ENCODE peak calls at places on chromosome 7, in four cellular contexts. One of them, this sample, is unnamed.

GRCh38 chr7:138961159-138961558 is 20.0 kb downstream of the KIAA1549 start:
- DNase-seq in SK-N-SH: no peak
- DNase-seq in IMR-90: no peak
- DNase-seq in K562: no peak
- DNase-seq in this sample: no peak

GRCh38 chr7:1977059-1977875 is 255.5 kb downstream of the MAD1L1 start:
- DNase-seq in IMR-90: no peak
- DNase-seq in SK-N-SH: no peak
- DNase-seq in K562: no peak
- DNase-seq in this sample: peak; percentile 61

GRCh38 chr7:150952331-150953050 is 25.6 kb downstream of the KCNH2 start:
- DNase-seq in K562: no peak
- DNase-seq in SK-N-SH: no peak
- DNase-seq in IMR-90: no peak
- DNase-seq in this sample: peak; percentile 59

GRCh38 chr7:135510603-135511183 is 791 bp upstream of the CNOT4 start:
- DNase-seq in SK-N-SH: peak; percentile 34
- DNase-seq in IMR-90: peak; percentile 41
- DNase-seq in K562: peak; percentile 41
- DNase-seq in this sample: no peak

GRCh38 chr7:151847681-151848081 is 29.2 kb downstream of the PRKAG2 start:
- DNase-seq in IMR-90: no peak
- DNase-seq in K562: no peak
- DNase-seq in SK-N-SH: no peak
- DNase-seq in this sample: peak; percentile 53

GRCh38 chr7:38318803-38319416 is 45.5 kb upstream of the TARP start:
- DNase-seq in IMR-90: peak; percentile 81
- DNase-seq in SK-N-SH: peak; percentile 67
- DNase-seq in K562: no peak
- DNase-seq in this sample: no peak

GRCh38 chr7:151551820-151552219 is 32.1 kb upstream of the RHEB start:
- DNase-seq in K562: no peak
- DNase-seq in SK-N-SH: no peak
- DNase-seq in IMR-90: peak; percentile 30
- DNase-seq in this sample: no peak

GRCh38 chr7:114413741-114414140 is 874 bp upstream of the FOXP2 start:
- DNase-seq in K562: no peak
- DNase-seq in SK-N-SH: no peak
- DNase-seq in IMR-90: no peak
- DNase-seq in this sample: no peak

GRCh38 chr7:156827587-156828203 is 65.3 kb downstream of the LMBR1 start:
- DNase-seq in K562: no peak
- DNase-seq in IMR-90: peak; percentile 46
- DNase-seq in SK-N-SH: peak; percentile 41
- DNase-seq in this sample: no peak

GRCh38 chr7:151756076-151756731 is 120.7 kb downstream of the PRKAG2 start:
- DNase-seq in K562: peak; percentile 39
- DNase-seq in IMR-90: peak; percentile 82
- DNase-seq in SK-N-SH: no peak
- DNase-seq in this sample: peak; percentile 74

GRCh38 chr7:42742321-42742720 is 169.5 kb downstream of the C7orf25 start:
- DNase-seq in SK-N-SH: no peak
- DNase-seq in K562: no peak
- DNase-seq in IMR-90: no peak
- DNase-seq in this sample: no peak

GRCh38 chr7:87831127-87831526 is 45.0 kb downstream of the SLC25A40 start:
- DNase-seq in K562: no peak
- DNase-seq in SK-N-SH: no peak
- DNase-seq in IMR-90: peak; percentile 66
- DNase-seq in this sample: no peak

GRCh38 chr7:87506243-87507180 is 31.0 kb upstream of the ABCB4 start:
- DNase-seq in IMR-90: peak; percentile 43
- DNase-seq in K562: no peak
- DNase-seq in SK-N-SH: peak; percentile 12
- DNase-seq in this sample: no peak

GRCh38 chr7:158647475-158647792 is 57.2 kb downstream of the NCAPG2 start:
- DNase-seq in SK-N-SH: no peak
- DNase-seq in IMR-90: no peak
- DNase-seq in K562: no peak
- DNase-seq in this sample: no peak

GRCh38 chr7:141660259-141660658 is 41.7 kb downstream of the DENND11 start:
- DNase-seq in SK-N-SH: no peak
- DNase-seq in IMR-90: peak; percentile 35
- DNase-seq in K562: no peak
- DNase-seq in this sample: no peak

GRCh38 chr7:156155988-156156733 is 343.9 kb upstream of the SHH start:
- DNase-seq in IMR-90: no peak
- DNase-seq in K562: no peak
- DNase-seq in SK-N-SH: no peak
- DNase-seq in this sample: no peak

GRCh38 chr7:136308230-136308629 is 331.1 kb upstream of the MTPN start:
- DNase-seq in K562: no peak
- DNase-seq in IMR-90: no peak
- DNase-seq in SK-N-SH: no peak
- DNase-seq in this sample: no peak

GRCh38 chr7:134873253-134873652 is 93.8 kb downstream of the CALD1 start:
- DNase-seq in SK-N-SH: no peak
- DNase-seq in IMR-90: peak; percentile 47
- DNase-seq in K562: no peak
- DNase-seq in this sample: no peak

GRCh38 chr7:99440195-99440594 is 1.5 kb downstream of the CPSF4 start:
- DNase-seq in K562: no peak
- DNase-seq in SK-N-SH: no peak
- DNase-seq in IMR-90: peak; percentile 18
- DNase-seq in this sample: no peak

GRCh38 chr7:15400440-15400839 is 161.4 kb downstream of the AGMO start:
- DNase-seq in IMR-90: no peak
- DNase-seq in K562: no peak
- DNase-seq in SK-N-SH: no peak
- DNase-seq in this sample: no peak

GRCh38 chr7:99000904-99001442 is 122.6 kb downstream of the TRRAP start:
- DNase-seq in K562: no peak
- DNase-seq in IMR-90: no peak
- DNase-seq in SK-N-SH: no peak
- DNase-seq in this sample: no peak

GRCh38 chr7:134083766-134084487 is 43.2 kb upstream of the LRGUK start:
- DNase-seq in SK-N-SH: no peak
- DNase-seq in K562: peak; percentile 80
- DNase-seq in IMR-90: peak; percentile 16
- DNase-seq in this sample: no peak

GRCh38 chr7:142894112-142894835 is 8.7 kb upstream of the TRPV6 start:
- DNase-seq in K562: no peak
- DNase-seq in SK-N-SH: no peak
- DNase-seq in IMR-90: no peak
- DNase-seq in this sample: no peak

GRCh38 chr7:67553378-67553777 is 556.7 kb downstream of the TYW1 start:
- DNase-seq in K562: no peak
- DNase-seq in SK-N-SH: no peak
- DNase-seq in IMR-90: no peak
- DNase-seq in this sample: no peak

GRCh38 chr7:39607865-39608264 is 15.5 kb upstream of the RALA start:
- DNase-seq in IMR-90: no peak
- DNase-seq in K562: no peak
- DNase-seq in SK-N-SH: no peak
- DNase-seq in this sample: no peak

GRCh38 chr7:147879116-147879750 is 711.3 kb upstream of the C7orf33 start:
- DNase-seq in K562: no peak
- DNase-seq in IMR-90: no peak
- DNase-seq in SK-N-SH: no peak
- DNase-seq in this sample: no peak

GRCh38 chr7:94511763-94512162 is 2.2 kb downstream of the CASD1 start:
- DNase-seq in K562: no peak
- DNase-seq in SK-N-SH: no peak
- DNase-seq in IMR-90: peak; percentile 13
- DNase-seq in this sample: no peak

GRCh38 chr7:138900040-138900828 is 81.0 kb downstream of the KIAA1549 start:
- DNase-seq in SK-N-SH: no peak
- DNase-seq in IMR-90: peak; percentile 65
- DNase-seq in K562: no peak
- DNase-seq in this sample: no peak

GRCh38 chr7:92763636-92764423 is 72.5 kb downstream of the CDK6 start:
- DNase-seq in K562: peak; percentile 32
- DNase-seq in SK-N-SH: no peak
- DNase-seq in IMR-90: peak; percentile 81
- DNase-seq in this sample: no peak

GRCh38 chr7:132424821-132425739 is 151.2 kb downstream of the PLXNA4 start:
- DNase-seq in SK-N-SH: no peak
- DNase-seq in K562: no peak
- DNase-seq in IMR-90: no peak
- DNase-seq in this sample: no peak

GRCh38 chr7:17347426-17347825 is 49.0 kb downstream of the AHR start:
- DNase-seq in K562: no peak
- DNase-seq in SK-N-SH: no peak
- DNase-seq in IMR-90: no peak
- DNase-seq in this sample: no peak

GRCh38 chr7:135167360-135167759 is 3.1 kb downstream of the CYREN start:
- DNase-seq in SK-N-SH: no peak
- DNase-seq in IMR-90: no peak
- DNase-seq in K562: no peak
- DNase-seq in this sample: no peak

GRCh38 chr7:90424720-90425119 is 21.5 kb downstream of the CLDN12 start:
- DNase-seq in SK-N-SH: no peak
- DNase-seq in IMR-90: no peak
- DNase-seq in K562: no peak
- DNase-seq in this sample: no peak

GRCh38 chr7:13099197-13099795 is 411.9 kb downstream of the ARL4A start:
- DNase-seq in IMR-90: peak; percentile 64
- DNase-seq in SK-N-SH: no peak
- DNase-seq in K562: no peak
- DNase-seq in this sample: no peak

GRCh38 chr7:125561006-125561405 is 631.4 kb upstream of the POT1 start:
- DNase-seq in SK-N-SH: no peak
- DNase-seq in K562: no peak
- DNase-seq in IMR-90: no peak
- DNase-seq in this sample: no peak

GRCh38 chr7:45325378-45325777 is 167.8 kb downstream of the RAMP3 start:
- DNase-seq in K562: peak; percentile 35
- DNase-seq in SK-N-SH: no peak
- DNase-seq in IMR-90: no peak
- DNase-seq in this sample: no peak

GRCh38 chr7:99132922-99133321 is 11.0 kb downstream of the SMURF1 start:
- DNase-seq in SK-N-SH: no peak
- DNase-seq in K562: no peak
- DNase-seq in IMR-90: peak; percentile 87
- DNase-seq in this sample: no peak

GRCh38 chr7:80660939-80661338 is 22.5 kb downstream of the CD36 start:
- DNase-seq in IMR-90: no peak
- DNase-seq in K562: no peak
- DNase-seq in SK-N-SH: no peak
- DNase-seq in this sample: no peak

GRCh38 chr7:80661729-80662128 is 23.3 kb downstream of the CD36 start:
- DNase-seq in IMR-90: no peak
- DNase-seq in SK-N-SH: no peak
- DNase-seq in K562: no peak
- DNase-seq in this sample: no peak

GRCh38 chr7:80662252-80662651 is 23.8 kb downstream of the CD36 start:
- DNase-seq in K562: no peak
- DNase-seq in SK-N-SH: no peak
- DNase-seq in IMR-90: no peak
- DNase-seq in this sample: peak; percentile 41

GRCh38 chr7:80666376-80666775 is 27.9 kb downstream of the CD36 start:
- DNase-seq in IMR-90: no peak
- DNase-seq in SK-N-SH: no peak
- DNase-seq in K562: no peak
- DNase-seq in this sample: no peak

DNA sequence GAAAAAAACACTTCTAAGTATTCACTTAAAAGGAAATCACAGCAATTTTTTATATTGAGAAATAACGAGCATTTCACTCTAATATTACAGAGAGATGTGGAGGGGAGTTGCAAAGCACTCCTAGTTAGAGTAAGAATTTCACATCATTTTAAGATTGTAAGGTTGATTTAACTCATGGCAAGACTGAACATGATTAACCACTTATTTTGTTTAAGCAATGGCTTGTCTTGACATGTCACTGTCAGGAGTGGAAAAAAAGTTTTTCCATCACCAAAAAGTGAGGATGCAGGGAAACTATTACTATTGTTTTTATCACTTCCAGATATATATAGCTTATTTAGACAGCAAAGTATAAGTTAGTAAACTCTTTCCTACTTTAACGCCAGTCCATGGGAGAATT is 27.1 kb downstream of the CD36 start:
- DNase-seq in IMR-90: no peak
- DNase-seq in SK-N-SH: no peak
- DNase-seq in K562: no peak
- DNase-seq in this sample: no peak
- H3K9ac ChIP-seq in IMR-90: no peak overlapping the region
- H3K9ac ChIP-seq in SK-N-SH: no peak overlapping the region
- H3K9ac ChIP-seq in K562: no peak overlapping the region
- H3K9ac ChIP-seq in this sample: no peak overlapping the region

DNA sequence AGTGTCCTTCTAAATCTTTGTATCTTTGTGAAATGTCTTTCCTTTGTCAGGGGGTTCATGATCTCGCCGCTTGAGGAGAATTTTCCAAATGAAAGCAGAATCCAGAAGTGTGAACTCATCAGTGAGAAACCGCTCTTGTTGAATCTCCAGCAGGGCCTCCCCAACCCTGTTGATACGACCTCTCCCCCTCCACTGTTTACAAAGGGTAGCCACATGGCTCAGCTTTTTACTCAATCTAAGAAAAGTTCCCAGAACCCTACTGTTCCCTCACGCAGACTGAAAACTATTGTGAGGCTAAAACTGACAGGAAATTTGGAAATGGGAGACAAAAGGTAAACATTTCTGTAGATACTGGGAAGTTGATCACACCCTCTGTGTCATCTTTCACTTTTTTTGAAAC is 73.9 kb downstream of the SEMA3C start:
- DNase-seq in K562: no peak
- DNase-seq in SK-N-SH: no peak
- DNase-seq in IMR-90: no peak
- DNase-seq in this sample: no peak
- H3K4me1 ChIP-seq in K562: no peaks in the 10 kb centered on the region
- H3K4me1 ChIP-seq in SK-N-SH: peaks cover 27% of the 10 kb centered on the region
- H3K4me1 ChIP-seq in IMR-90: peaks cover 10% of the 10 kb centered on the region
- H3K4me1 ChIP-seq in this sample: no peaks in the 10 kb centered on the region

GRCh38 chr7:30546596-30546995 is 42.0 kb upstream of the GGCT start:
- DNase-seq in IMR-90: no peak
- DNase-seq in SK-N-SH: no peak
- DNase-seq in K562: no peak
- DNase-seq in this sample: no peak

GRCh38 chr7:30553141-30553540 is 41.5 kb upstream of the GARS1 start:
- DNase-seq in SK-N-SH: no peak
- DNase-seq in IMR-90: no peak
- DNase-seq in K562: no peak
- DNase-seq in this sample: no peak

GRCh38 chr7:30552330-30552729 is 42.3 kb upstream of the GARS1 start:
- DNase-seq in SK-N-SH: no peak
- DNase-seq in K562: no peak
- DNase-seq in IMR-90: no peak
- DNase-seq in this sample: no peak

GRCh38 chr7:30548762-30549344 is 44.2 kb upstream of the GGCT start:
- DNase-seq in IMR-90: peak; percentile 73
- DNase-seq in SK-N-SH: peak; percentile 77
- DNase-seq in K562: peak; percentile 72
- DNase-seq in this sample: no peak

GRCh38 chr7:30549933-30550493 is 44.7 kb upstream of the GARS1 start:
- DNase-seq in K562: no peak
- DNase-seq in IMR-90: no peak
- DNase-seq in SK-N-SH: no peak
- DNase-seq in this sample: no peak
- H3K9ac ChIP-seq in K562: no peak overlapping the region
- H3K9ac ChIP-seq in IMR-90: no peak overlapping the region
- H3K9ac ChIP-seq in SK-N-SH: no peak overlapping the region
- H3K9ac ChIP-seq in this sample: peak overlapping the region; percentile 52

GRCh38 chr7:101122933-101123702 is 3.8 kb upstream of the SERPINE1 start:
- DNase-seq in IMR-90: no peak
- DNase-seq in K562: no peak
- DNase-seq in SK-N-SH: no peak
- DNase-seq in this sample: no peak
- H3K4me1 ChIP-seq in IMR-90: peaks cover 25% of the 10 kb centered on the region
- H3K4me1 ChIP-seq in K562: peaks cover 28% of the 10 kb centered on the region
- H3K4me1 ChIP-seq in SK-N-SH: peaks cover 14% of the 10 kb centered on the region
- H3K4me1 ChIP-seq in this sample: peaks cover 7% of the 10 kb centered on the region

This sample was measured in kidney.